ENCODE peak calls at places on chromosomes 2 and 18, in eight cellular contexts. One of them, this sample, is unnamed. For H3K4me1 and H3K9me3, the result is how much of the 10 kb centered on the place peaks cover.

GRCh38 chr2:189899101-189899500 is 114.9 kb downstream of the PMS1 start:
- DNase-seq in iPS DF 6.9: no peak
- DNase-seq in endothelial cell of umbilical vein: no peak
- DNase-seq in right atrium auricular region: no peak
- DNase-seq in PC-9: no peak
- DNase-seq in K562: no peak
- DNase-seq in mesenchymal stem cell: no peak
- DNase-seq in Peyer's patch: no peak
- DNase-seq in this sample: no peak

GRCh38 chr2:226656367-226656766 is 143.3 kb downstream of the IRS1 start:
- DNase-seq in endothelial cell of umbilical vein: no peak
- DNase-seq in mesenchymal stem cell: peak
- DNase-seq in right atrium auricular region: no peak
- DNase-seq in Peyer's patch: no peak
- DNase-seq in K562: no peak
- DNase-seq in PC-9: no peak
- DNase-seq in iPS DF 6.9: no peak
- DNase-seq in this sample: peak

GRCh38 chr2:158928515-158928914 is 39.9 kb upstream of the TANC1 start:
- DNase-seq in endothelial cell of umbilical vein: no peak
- DNase-seq in PC-9: no peak
- DNase-seq in K562: no peak
- DNase-seq in mesenchymal stem cell: no peak
- DNase-seq in Peyer's patch: no peak
- DNase-seq in iPS DF 6.9: no peak
- DNase-seq in right atrium auricular region: no peak
- DNase-seq in this sample: no peak

GRCh38 chr2:207163815-207164747 is 1.7 kb downstream of the KLF7 start:
- DNase-seq in endothelial cell of umbilical vein: peak
- DNase-seq in K562: no peak
- DNase-seq in right atrium auricular region: peak
- DNase-seq in iPS DF 6.9: no peak
- DNase-seq in Peyer's patch: peak
- DNase-seq in mesenchymal stem cell: peak
- DNase-seq in PC-9: peak
- DNase-seq in this sample: peak

GRCh38 chr2:11550302-11550701 is 16.5 kb downstream of the GREB1 start:
- DNase-seq in K562: no peak
- DNase-seq in right atrium auricular region: no peak
- DNase-seq in PC-9: no peak
- DNase-seq in Peyer's patch: no peak
- DNase-seq in mesenchymal stem cell: no peak
- DNase-seq in iPS DF 6.9: no peak
- DNase-seq in endothelial cell of umbilical vein: no peak
- DNase-seq in this sample: no peak

GRCh38 chr2:117994729-117995128 is 19.1 kb downstream of the CCDC93 start:
- DNase-seq in endothelial cell of umbilical vein: no peak
- DNase-seq in mesenchymal stem cell: no peak
- DNase-seq in PC-9: no peak
- DNase-seq in iPS DF 6.9: no peak
- DNase-seq in K562: no peak
- DNase-seq in right atrium auricular region: no peak
- DNase-seq in Peyer's patch: no peak
- DNase-seq in this sample: no peak

GRCh38 chr18:40413160-40413559 is 1541.9 kb upstream of the PIK3C3 start:
- DNase-seq in endothelial cell of umbilical vein: peak
- DNase-seq in mesenchymal stem cell: peak
- DNase-seq in K562: no peak
- DNase-seq in iPS DF 6.9: peak
- DNase-seq in PC-9: no peak
- DNase-seq in right atrium auricular region: no peak
- DNase-seq in Peyer's patch: no peak
- DNase-seq in this sample: no peak

GRCh38 chr2:42793314-42794270 is 1.2 kb upstream of the HAAO start:
- DNase-seq in PC-9: no peak
- DNase-seq in endothelial cell of umbilical vein: no peak
- DNase-seq in mesenchymal stem cell: peak
- DNase-seq in K562: no peak
- DNase-seq in Peyer's patch: no peak
- DNase-seq in iPS DF 6.9: no peak
- DNase-seq in right atrium auricular region: no peak
- DNase-seq in this sample: no peak

GRCh38 chr2:18455256-18455862 is 105.1 kb downstream of the RDH14 start:
- DNase-seq in Peyer's patch: no peak
- DNase-seq in PC-9: no peak
- DNase-seq in endothelial cell of umbilical vein: no peak
- DNase-seq in K562: no peak
- DNase-seq in mesenchymal stem cell: peak
- DNase-seq in iPS DF 6.9: no peak
- DNase-seq in right atrium auricular region: no peak
- DNase-seq in this sample: peak

GRCh38 chr2:25115902-25116301 is 52.5 kb downstream of the POMC start:
- DNase-seq in right atrium auricular region: no peak
- DNase-seq in iPS DF 6.9: no peak
- DNase-seq in endothelial cell of umbilical vein: no peak
- DNase-seq in Peyer's patch: no peak
- DNase-seq in PC-9: no peak
- DNase-seq in mesenchymal stem cell: peak
- DNase-seq in K562: no peak
- DNase-seq in this sample: no peak

GRCh38 chr2:95326433-95327140 is 29.4 kb downstream of the KCNIP3 start:
- DNase-seq in right atrium auricular region: no peak
- DNase-seq in K562: no peak
- DNase-seq in endothelial cell of umbilical vein: no peak
- DNase-seq in mesenchymal stem cell: no peak
- DNase-seq in iPS DF 6.9: no peak
- DNase-seq in PC-9: no peak
- DNase-seq in Peyer's patch: no peak
- DNase-seq in this sample: no peak
- H3K4me1 ChIP-seq in right atrium auricular region: under half
- H3K4me1 ChIP-seq in K562: under half
- H3K4me1 ChIP-seq in endothelial cell of umbilical vein: under half
- H3K4me1 ChIP-seq in mesenchymal stem cell: under half
- H3K4me1 ChIP-seq in iPS DF 6.9: under half
- H3K4me1 ChIP-seq in PC-9: under half
- H3K4me1 ChIP-seq in Peyer's patch: under half
- H3K4me1 ChIP-seq in this sample: under half

GRCh38 chr2:223920109-223920508 is 25.0 kb downstream of the WDFY1 start:
- DNase-seq in PC-9: no peak
- DNase-seq in K562: no peak
- DNase-seq in endothelial cell of umbilical vein: no peak
- DNase-seq in right atrium auricular region: no peak
- DNase-seq in Peyer's patch: no peak
- DNase-seq in iPS DF 6.9: no peak
- DNase-seq in mesenchymal stem cell: no peak
- DNase-seq in this sample: no peak

GRCh38 chr2:223922308-223922707 is 22.8 kb downstream of the WDFY1 start:
- DNase-seq in mesenchymal stem cell: no peak
- DNase-seq in iPS DF 6.9: no peak
- DNase-seq in PC-9: no peak
- DNase-seq in endothelial cell of umbilical vein: no peak
- DNase-seq in right atrium auricular region: no peak
- DNase-seq in K562: no peak
- DNase-seq in Peyer's patch: no peak
- DNase-seq in this sample: no peak

GRCh38 chr2:223925106-223925505 is 20.0 kb downstream of the WDFY1 start:
- DNase-seq in Peyer's patch: no peak
- DNase-seq in right atrium auricular region: no peak
- DNase-seq in iPS DF 6.9: no peak
- DNase-seq in PC-9: peak
- DNase-seq in endothelial cell of umbilical vein: no peak
- DNase-seq in mesenchymal stem cell: peak
- DNase-seq in K562: no peak
- DNase-seq in this sample: no peak

GRCh38 chr2:223921204-223921603 is 23.9 kb downstream of the WDFY1 start:
- DNase-seq in K562: no peak
- DNase-seq in iPS DF 6.9: no peak
- DNase-seq in right atrium auricular region: no peak
- DNase-seq in PC-9: no peak
- DNase-seq in mesenchymal stem cell: no peak
- DNase-seq in Peyer's patch: no peak
- DNase-seq in endothelial cell of umbilical vein: peak
- DNase-seq in this sample: no peak

DNA sequence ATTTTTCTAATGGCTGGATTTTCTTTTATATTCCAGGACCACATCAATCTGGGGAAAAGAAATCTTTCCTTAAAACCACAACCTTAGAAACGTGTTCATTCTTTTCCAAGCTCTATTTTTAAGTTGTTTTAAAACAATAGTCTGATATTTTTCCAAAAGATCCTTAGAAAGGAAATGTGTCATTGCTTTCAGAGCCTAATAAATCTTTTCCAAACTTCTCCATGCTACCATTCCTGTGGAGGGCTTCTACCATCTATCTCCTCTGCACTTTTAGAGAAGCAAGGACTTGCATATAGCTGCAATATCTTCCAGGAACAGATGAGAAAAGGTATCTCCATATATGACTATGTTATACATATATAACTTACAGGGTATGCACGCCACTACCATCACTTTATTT is 21.2 kb downstream of the WDFY1 start:
- DNase-seq in mesenchymal stem cell: no peak
- DNase-seq in Peyer's patch: no peak
- DNase-seq in endothelial cell of umbilical vein: peak
- DNase-seq in K562: no peak
- DNase-seq in iPS DF 6.9: no peak
- DNase-seq in PC-9: no peak
- DNase-seq in right atrium auricular region: no peak
- DNase-seq in this sample: no peak
- H3K9me3 ChIP-seq in mesenchymal stem cell: under half
- H3K9me3 ChIP-seq in Peyer's patch: under half
- H3K9me3 ChIP-seq in endothelial cell of umbilical vein: under half
- H3K9me3 ChIP-seq in K562: under half
- H3K9me3 ChIP-seq in iPS DF 6.9: under half
- H3K9me3 ChIP-seq in PC-9: under half
- H3K9me3 ChIP-seq in right atrium auricular region: under half
- H3K9me3 ChIP-seq in this sample: under half

DNA sequence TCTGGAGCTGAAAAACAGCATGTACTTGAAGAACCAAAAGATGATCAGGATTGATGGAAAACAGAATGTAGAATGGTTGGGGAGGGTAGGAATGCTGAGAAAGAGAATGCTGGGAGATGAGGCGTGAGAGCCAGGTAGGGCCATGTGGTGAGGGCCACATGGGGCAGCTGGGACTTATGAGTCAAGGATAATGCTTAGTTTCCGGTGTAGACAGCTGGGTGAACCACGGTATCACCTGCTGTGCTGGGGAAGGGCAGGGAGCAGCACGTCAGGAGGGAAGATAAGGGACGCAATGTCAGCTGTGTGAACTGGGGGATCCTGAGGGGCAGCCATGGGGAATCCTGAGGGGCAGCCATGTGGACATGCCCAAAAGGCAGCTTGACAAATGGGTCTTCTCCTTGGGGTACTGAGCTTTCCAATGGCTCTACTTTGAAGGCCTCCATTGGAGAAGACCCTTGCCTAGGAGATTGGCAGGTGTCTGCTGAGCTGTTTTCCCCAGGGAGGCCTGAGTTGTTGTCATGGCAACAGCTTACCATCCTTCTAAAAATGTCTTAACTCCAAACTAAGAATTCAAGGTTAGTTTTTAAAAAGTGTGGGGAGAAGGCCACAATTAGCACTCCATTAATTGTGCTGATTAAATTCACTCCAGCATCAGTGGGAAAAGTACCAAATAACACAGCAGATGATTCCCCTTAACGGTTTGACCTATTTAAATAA is 51.1 kb downstream of the MTHFD2 start:
- DNase-seq in mesenchymal stem cell: no peak
- DNase-seq in endothelial cell of umbilical vein: no peak
- DNase-seq in iPS DF 6.9: no peak
- DNase-seq in right atrium auricular region: no peak
- DNase-seq in PC-9: no peak
- DNase-seq in K562: peak
- DNase-seq in Peyer's patch: no peak
- DNase-seq in this sample: no peak
- H3K4me1 ChIP-seq in mesenchymal stem cell: under half
- H3K4me1 ChIP-seq in endothelial cell of umbilical vein: under half
- H3K4me1 ChIP-seq in iPS DF 6.9: under half
- H3K4me1 ChIP-seq in right atrium auricular region: under half
- H3K4me1 ChIP-seq in PC-9: under half
- H3K4me1 ChIP-seq in K562: under half
- H3K4me1 ChIP-seq in Peyer's patch: under half
- H3K4me1 ChIP-seq in this sample: under half

GRCh38 chr18:80070825-80071224 is 36.6 kb downstream of the RBFA start:
- DNase-seq in iPS DF 6.9: no peak
- DNase-seq in mesenchymal stem cell: no peak
- DNase-seq in K562: no peak
- DNase-seq in right atrium auricular region: no peak
- DNase-seq in endothelial cell of umbilical vein: no peak
- DNase-seq in Peyer's patch: no peak
- DNase-seq in PC-9: no peak
- DNase-seq in this sample: no peak

GRCh38 chr18:80067321-80067720 is 33.1 kb downstream of the RBFA start:
- DNase-seq in mesenchymal stem cell: no peak
- DNase-seq in K562: no peak
- DNase-seq in iPS DF 6.9: no peak
- DNase-seq in endothelial cell of umbilical vein: no peak
- DNase-seq in PC-9: no peak
- DNase-seq in Peyer's patch: no peak
- DNase-seq in right atrium auricular region: no peak
- DNase-seq in this sample: no peak

GRCh38 chr18:80068571-80069272 is 34.5 kb downstream of the RBFA start:
- DNase-seq in Peyer's patch: no peak
- DNase-seq in right atrium auricular region: no peak
- DNase-seq in mesenchymal stem cell: no peak
- DNase-seq in PC-9: no peak
- DNase-seq in endothelial cell of umbilical vein: no peak
- DNase-seq in iPS DF 6.9: no peak
- DNase-seq in K562: no peak
- DNase-seq in this sample: no peak

GRCh38 chr18:80065705-80066104 is 31.5 kb downstream of the RBFA start:
- DNase-seq in endothelial cell of umbilical vein: no peak
- DNase-seq in PC-9: no peak
- DNase-seq in right atrium auricular region: no peak
- DNase-seq in iPS DF 6.9: no peak
- DNase-seq in mesenchymal stem cell: no peak
- DNase-seq in K562: no peak
- DNase-seq in Peyer's patch: no peak
- DNase-seq in this sample: no peak

GRCh38 chr18:80067897-80068296 is 33.7 kb downstream of the RBFA start:
- DNase-seq in mesenchymal stem cell: no peak
- DNase-seq in iPS DF 6.9: no peak
- DNase-seq in endothelial cell of umbilical vein: no peak
- DNase-seq in K562: no peak
- DNase-seq in Peyer's patch: no peak
- DNase-seq in right atrium auricular region: no peak
- DNase-seq in PC-9: no peak
- DNase-seq in this sample: no peak
- H3K9me3 ChIP-seq in mesenchymal stem cell: under half
- H3K9me3 ChIP-seq in iPS DF 6.9: under half
- H3K9me3 ChIP-seq in endothelial cell of umbilical vein: under half
- H3K9me3 ChIP-seq in K562: under half
- H3K9me3 ChIP-seq in Peyer's patch: under half
- H3K9me3 ChIP-seq in right atrium auricular region: under half
- H3K9me3 ChIP-seq in PC-9: under half
- H3K9me3 ChIP-seq in this sample: under half

DNA sequence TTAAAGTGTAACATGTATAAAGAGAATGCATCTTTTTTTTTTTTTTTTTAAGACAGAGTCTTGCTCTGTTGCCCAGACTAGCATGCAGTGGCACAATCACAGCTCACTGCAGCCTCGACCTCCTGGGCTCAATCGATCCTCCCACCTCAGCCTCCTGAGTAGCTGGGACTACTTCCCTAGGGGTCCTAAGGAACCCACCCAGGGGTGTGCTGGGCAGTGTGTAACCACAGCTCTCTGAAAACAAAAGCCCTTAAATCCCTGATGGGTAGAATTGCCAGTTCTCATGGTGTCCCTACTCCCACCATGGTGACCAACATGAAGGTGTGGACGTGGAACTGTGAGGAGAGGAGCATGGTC is 105.6 kb upstream of the ST3GAL5 start:
- DNase-seq in endothelial cell of umbilical vein: no peak
- DNase-seq in PC-9: no peak
- DNase-seq in K562: no peak
- DNase-seq in Peyer's patch: no peak
- DNase-seq in right atrium auricular region: peak
- DNase-seq in iPS DF 6.9: no peak
- DNase-seq in mesenchymal stem cell: no peak
- DNase-seq in this sample: no peak
- H3K4me1 ChIP-seq in endothelial cell of umbilical vein: under half
- H3K4me1 ChIP-seq in PC-9: under half
- H3K4me1 ChIP-seq in K562: half or more
- H3K4me1 ChIP-seq in Peyer's patch: under half
- H3K4me1 ChIP-seq in right atrium auricular region: half or more
- H3K4me1 ChIP-seq in iPS DF 6.9: under half
- H3K4me1 ChIP-seq in mesenchymal stem cell: under half
- H3K4me1 ChIP-seq in this sample: half or more

This sample was measured in SJSA1.